ENCODE peak calls at places on chromosomes 11 and 22, in ten cellular contexts. One of them, this sample, is unnamed.
A peak's percentile ranks its signal among the peaks of the same experiment; 100 is the strongest.

GRCh38 chr11:24400059-24400665 is 96.7 kb upstream of the LUZP2 start:
- DNase-seq in stimulated activated CD4-positive, alpha-beta T cell treated with anti-CD3 and anti-CD28 coated beads, Interleukin-2, amount 100 ng/mL, for 48 hours: no peak
- DNase-seq in T-helper 2 cell: no peak
- DNase-seq in LoVo: no peak
- DNase-seq in NCI-H1092: no peak
- DNase-seq in Kasumi-1: no peak
- DNase-seq in NCI-H146: no peak
- DNase-seq in nucleus accumbens: no peak
- DNase-seq in COLO829: no peak
- DNase-seq in activated CD4-positive, alpha-beta T cell treated with anti-CD3 and anti-CD28 coated beads, Interleukin-2, amount 10 ng/mL, durations not matched to agents 7 days and 5 days: no peak
- DNase-seq in this sample: no peak

GRCh38 chr11:74849525-74850391 is 99.1 kb downstream of the XRRA1 start:
- DNase-seq in stimulated activated CD4-positive, alpha-beta T cell treated with anti-CD3 and anti-CD28 coated beads, Interleukin-2, amount 100 ng/mL, for 48 hours: no peak
- DNase-seq in T-helper 2 cell: no peak
- DNase-seq in LoVo: no peak
- DNase-seq in NCI-H1092: no peak
- DNase-seq in Kasumi-1: no peak
- DNase-seq in NCI-H146: peak; percentile 31
- DNase-seq in nucleus accumbens: no peak
- DNase-seq in COLO829: peak; percentile 81
- DNase-seq in activated CD4-positive, alpha-beta T cell treated with anti-CD3 and anti-CD28 coated beads, Interleukin-2, amount 10 ng/mL, durations not matched to agents 7 days and 5 days: no peak
- DNase-seq in this sample: no peak

GRCh38 chr11:132838621-132839020 is 693.7 kb downstream of the OPCML start:
- DNase-seq in stimulated activated CD4-positive, alpha-beta T cell treated with anti-CD3 and anti-CD28 coated beads, Interleukin-2, amount 100 ng/mL, for 48 hours: no peak
- DNase-seq in T-helper 2 cell: no peak
- DNase-seq in LoVo: no peak
- DNase-seq in NCI-H1092: no peak
- DNase-seq in Kasumi-1: no peak
- DNase-seq in NCI-H146: no peak
- DNase-seq in nucleus accumbens: no peak
- DNase-seq in COLO829: no peak
- DNase-seq in activated CD4-positive, alpha-beta T cell treated with anti-CD3 and anti-CD28 coated beads, Interleukin-2, amount 10 ng/mL, durations not matched to agents 7 days and 5 days: no peak
- DNase-seq in this sample: no peak

GRCh38 chr22:41124086-41124485 is 31.7 kb downstream of the EP300 start:
- DNase-seq in stimulated activated CD4-positive, alpha-beta T cell treated with anti-CD3 and anti-CD28 coated beads, Interleukin-2, amount 100 ng/mL, for 48 hours: no peak
- DNase-seq in T-helper 2 cell: no peak
- DNase-seq in LoVo: no peak
- DNase-seq in NCI-H1092: no peak
- DNase-seq in Kasumi-1: no peak
- DNase-seq in NCI-H146: no peak
- DNase-seq in nucleus accumbens: no peak
- DNase-seq in COLO829: no peak
- DNase-seq in activated CD4-positive, alpha-beta T cell treated with anti-CD3 and anti-CD28 coated beads, Interleukin-2, amount 10 ng/mL, durations not matched to agents 7 days and 5 days: no peak
- DNase-seq in this sample: no peak

GRCh38 chr11:94147433-94147845 is 18.8 kb downstream of the PANX1 start:
- DNase-seq in stimulated activated CD4-positive, alpha-beta T cell treated with anti-CD3 and anti-CD28 coated beads, Interleukin-2, amount 100 ng/mL, for 48 hours: no peak
- DNase-seq in T-helper 2 cell: peak; percentile 9
- DNase-seq in LoVo: no peak
- DNase-seq in NCI-H1092: no peak
- DNase-seq in Kasumi-1: no peak
- DNase-seq in NCI-H146: no peak
- DNase-seq in nucleus accumbens: no peak
- DNase-seq in COLO829: no peak
- DNase-seq in activated CD4-positive, alpha-beta T cell treated with anti-CD3 and anti-CD28 coated beads, Interleukin-2, amount 10 ng/mL, durations not matched to agents 7 days and 5 days: peak; percentile 15
- DNase-seq in this sample: no peak

GRCh38 chr11:102926946-102927623 is 28.4 kb downstream of the MMP13 start:
- DNase-seq in stimulated activated CD4-positive, alpha-beta T cell treated with anti-CD3 and anti-CD28 coated beads, Interleukin-2, amount 100 ng/mL, for 48 hours: no peak
- DNase-seq in T-helper 2 cell: no peak
- DNase-seq in LoVo: no peak
- DNase-seq in NCI-H1092: no peak
- DNase-seq in Kasumi-1: no peak
- DNase-seq in NCI-H146: no peak
- DNase-seq in nucleus accumbens: no peak
- DNase-seq in COLO829: no peak
- DNase-seq in activated CD4-positive, alpha-beta T cell treated with anti-CD3 and anti-CD28 coated beads, Interleukin-2, amount 10 ng/mL, durations not matched to agents 7 days and 5 days: no peak
- DNase-seq in this sample: no peak

GRCh38 chr11:102788334-102789035 is 8.1 kb upstream of the MMP10 start:
- DNase-seq in stimulated activated CD4-positive, alpha-beta T cell treated with anti-CD3 and anti-CD28 coated beads, Interleukin-2, amount 100 ng/mL, for 48 hours: no peak
- DNase-seq in T-helper 2 cell: no peak
- DNase-seq in LoVo: no peak
- DNase-seq in NCI-H1092: no peak
- DNase-seq in Kasumi-1: no peak
- DNase-seq in NCI-H146: no peak
- DNase-seq in nucleus accumbens: no peak
- DNase-seq in COLO829: no peak
- DNase-seq in activated CD4-positive, alpha-beta T cell treated with anti-CD3 and anti-CD28 coated beads, Interleukin-2, amount 10 ng/mL, durations not matched to agents 7 days and 5 days: no peak
- DNase-seq in this sample: no peak

GRCh38 chr11:134560566-134561347 is 148.7 kb upstream of the B3GAT1 start:
- DNase-seq in stimulated activated CD4-positive, alpha-beta T cell treated with anti-CD3 and anti-CD28 coated beads, Interleukin-2, amount 100 ng/mL, for 48 hours: no peak
- DNase-seq in T-helper 2 cell: no peak
- DNase-seq in LoVo: no peak
- DNase-seq in NCI-H1092: no peak
- DNase-seq in Kasumi-1: no peak
- DNase-seq in NCI-H146: no peak
- DNase-seq in nucleus accumbens: no peak
- DNase-seq in COLO829: no peak
- DNase-seq in activated CD4-positive, alpha-beta T cell treated with anti-CD3 and anti-CD28 coated beads, Interleukin-2, amount 10 ng/mL, durations not matched to agents 7 days and 5 days: no peak
- DNase-seq in this sample: no peak

GRCh38 chr11:12921580-12922157 is 87.4 kb upstream of the RASSF10 start:
- DNase-seq in stimulated activated CD4-positive, alpha-beta T cell treated with anti-CD3 and anti-CD28 coated beads, Interleukin-2, amount 100 ng/mL, for 48 hours: no peak
- DNase-seq in T-helper 2 cell: no peak
- DNase-seq in LoVo: no peak
- DNase-seq in NCI-H1092: no peak
- DNase-seq in Kasumi-1: no peak
- DNase-seq in NCI-H146: no peak
- DNase-seq in nucleus accumbens: no peak
- DNase-seq in COLO829: no peak
- DNase-seq in activated CD4-positive, alpha-beta T cell treated with anti-CD3 and anti-CD28 coated beads, Interleukin-2, amount 10 ng/mL, durations not matched to agents 7 days and 5 days: no peak
- DNase-seq in this sample: no peak

GRCh38 chr11:97454988-97455387 is 1065.2 kb downstream of the JRKL start:
- DNase-seq in stimulated activated CD4-positive, alpha-beta T cell treated with anti-CD3 and anti-CD28 coated beads, Interleukin-2, amount 100 ng/mL, for 48 hours: no peak
- DNase-seq in T-helper 2 cell: no peak
- DNase-seq in LoVo: peak; percentile 25
- DNase-seq in NCI-H1092: peak; percentile 27
- DNase-seq in Kasumi-1: peak; percentile 11
- DNase-seq in NCI-H146: peak; percentile 16
- DNase-seq in nucleus accumbens: no peak
- DNase-seq in COLO829: peak; percentile 11
- DNase-seq in activated CD4-positive, alpha-beta T cell treated with anti-CD3 and anti-CD28 coated beads, Interleukin-2, amount 10 ng/mL, durations not matched to agents 7 days and 5 days: no peak
- DNase-seq in this sample: no peak

GRCh38 chr22:31734512-31734911 is 15.4 kb downstream of the PRR14L start:
- DNase-seq in stimulated activated CD4-positive, alpha-beta T cell treated with anti-CD3 and anti-CD28 coated beads, Interleukin-2, amount 100 ng/mL, for 48 hours: no peak
- DNase-seq in T-helper 2 cell: no peak
- DNase-seq in LoVo: no peak
- DNase-seq in NCI-H1092: no peak
- DNase-seq in Kasumi-1: no peak
- DNase-seq in NCI-H146: no peak
- DNase-seq in nucleus accumbens: no peak
- DNase-seq in COLO829: no peak
- DNase-seq in activated CD4-positive, alpha-beta T cell treated with anti-CD3 and anti-CD28 coated beads, Interleukin-2, amount 10 ng/mL, durations not matched to agents 7 days and 5 days: no peak
- DNase-seq in this sample: no peak

GRCh38 chr11:45388472-45388871 is 102.3 kb upstream of the SYT13 start:
- DNase-seq in stimulated activated CD4-positive, alpha-beta T cell treated with anti-CD3 and anti-CD28 coated beads, Interleukin-2, amount 100 ng/mL, for 48 hours: no peak
- DNase-seq in T-helper 2 cell: no peak
- DNase-seq in LoVo: no peak
- DNase-seq in NCI-H1092: no peak
- DNase-seq in Kasumi-1: no peak
- DNase-seq in NCI-H146: no peak
- DNase-seq in nucleus accumbens: no peak
- DNase-seq in COLO829: no peak
- DNase-seq in activated CD4-positive, alpha-beta T cell treated with anti-CD3 and anti-CD28 coated beads, Interleukin-2, amount 10 ng/mL, durations not matched to agents 7 days and 5 days: no peak
- DNase-seq in this sample: no peak

GRCh38 chr11:46522682-46523281 is 71.0 kb downstream of the AMBRA1 start:
- DNase-seq in stimulated activated CD4-positive, alpha-beta T cell treated with anti-CD3 and anti-CD28 coated beads, Interleukin-2, amount 100 ng/mL, for 48 hours: no peak
- DNase-seq in T-helper 2 cell: no peak
- DNase-seq in LoVo: no peak
- DNase-seq in NCI-H1092: no peak
- DNase-seq in Kasumi-1: no peak
- DNase-seq in NCI-H146: no peak
- DNase-seq in nucleus accumbens: no peak
- DNase-seq in COLO829: no peak
- DNase-seq in activated CD4-positive, alpha-beta T cell treated with anti-CD3 and anti-CD28 coated beads, Interleukin-2, amount 10 ng/mL, durations not matched to agents 7 days and 5 days: no peak
- DNase-seq in this sample: no peak

GRCh38 chr11:64339754-64340408 is at the start of gene CCDC88B:
- DNase-seq in stimulated activated CD4-positive, alpha-beta T cell treated with anti-CD3 and anti-CD28 coated beads, Interleukin-2, amount 100 ng/mL, for 48 hours: peak; percentile 74
- DNase-seq in T-helper 2 cell: peak; percentile 92
- DNase-seq in LoVo: no peak
- DNase-seq in NCI-H1092: no peak
- DNase-seq in Kasumi-1: peak; percentile 68
- DNase-seq in NCI-H146: no peak
- DNase-seq in nucleus accumbens: no peak
- DNase-seq in COLO829: no peak
- DNase-seq in activated CD4-positive, alpha-beta T cell treated with anti-CD3 and anti-CD28 coated beads, Interleukin-2, amount 10 ng/mL, durations not matched to agents 7 days and 5 days: peak; percentile 91
- DNase-seq in this sample: no peak

GRCh38 chr11:1505480-1505879 is 18.9 kb upstream of the MOB2 start:
- DNase-seq in stimulated activated CD4-positive, alpha-beta T cell treated with anti-CD3 and anti-CD28 coated beads, Interleukin-2, amount 100 ng/mL, for 48 hours: no peak
- DNase-seq in T-helper 2 cell: no peak
- DNase-seq in LoVo: no peak
- DNase-seq in NCI-H1092: no peak
- DNase-seq in Kasumi-1: no peak
- DNase-seq in NCI-H146: no peak
- DNase-seq in nucleus accumbens: no peak
- DNase-seq in COLO829: no peak
- DNase-seq in activated CD4-positive, alpha-beta T cell treated with anti-CD3 and anti-CD28 coated beads, Interleukin-2, amount 10 ng/mL, durations not matched to agents 7 days and 5 days: no peak
- DNase-seq in this sample: no peak

GRCh38 chr11:96664108-96664507 is 274.3 kb downstream of the JRKL start:
- DNase-seq in stimulated activated CD4-positive, alpha-beta T cell treated with anti-CD3 and anti-CD28 coated beads, Interleukin-2, amount 100 ng/mL, for 48 hours: no peak
- DNase-seq in T-helper 2 cell: no peak
- DNase-seq in LoVo: no peak
- DNase-seq in NCI-H1092: no peak
- DNase-seq in Kasumi-1: no peak
- DNase-seq in NCI-H146: no peak
- DNase-seq in nucleus accumbens: no peak
- DNase-seq in COLO829: no peak
- DNase-seq in activated CD4-positive, alpha-beta T cell treated with anti-CD3 and anti-CD28 coated beads, Interleukin-2, amount 10 ng/mL, durations not matched to agents 7 days and 5 days: no peak
- DNase-seq in this sample: peak; percentile 2

GRCh38 chr11:114678125-114679036 is at the start of gene NXPE2:
- DNase-seq in stimulated activated CD4-positive, alpha-beta T cell treated with anti-CD3 and anti-CD28 coated beads, Interleukin-2, amount 100 ng/mL, for 48 hours: no peak
- DNase-seq in T-helper 2 cell: no peak
- DNase-seq in LoVo: peak; percentile 88
- DNase-seq in NCI-H1092: no peak
- DNase-seq in Kasumi-1: no peak
- DNase-seq in NCI-H146: no peak
- DNase-seq in nucleus accumbens: no peak
- DNase-seq in COLO829: no peak
- DNase-seq in activated CD4-positive, alpha-beta T cell treated with anti-CD3 and anti-CD28 coated beads, Interleukin-2, amount 10 ng/mL, durations not matched to agents 7 days and 5 days: no peak
- DNase-seq in this sample: no peak

GRCh38 chr11:59679347-59679746 is 10.5 kb upstream of the PATL1 start:
- DNase-seq in stimulated activated CD4-positive, alpha-beta T cell treated with anti-CD3 and anti-CD28 coated beads, Interleukin-2, amount 100 ng/mL, for 48 hours: no peak
- DNase-seq in T-helper 2 cell: no peak
- DNase-seq in LoVo: no peak
- DNase-seq in NCI-H1092: no peak
- DNase-seq in Kasumi-1: no peak
- DNase-seq in NCI-H146: no peak
- DNase-seq in nucleus accumbens: no peak
- DNase-seq in COLO829: no peak
- DNase-seq in activated CD4-positive, alpha-beta T cell treated with anti-CD3 and anti-CD28 coated beads, Interleukin-2, amount 10 ng/mL, durations not matched to agents 7 days and 5 days: no peak
- DNase-seq in this sample: no peak

GRCh38 chr11:61473370-61474025 is 35.1 kb upstream of the LRRC10B start:
- DNase-seq in stimulated activated CD4-positive, alpha-beta T cell treated with anti-CD3 and anti-CD28 coated beads, Interleukin-2, amount 100 ng/mL, for 48 hours: no peak
- DNase-seq in T-helper 2 cell: no peak
- DNase-seq in LoVo: no peak
- DNase-seq in NCI-H1092: no peak
- DNase-seq in Kasumi-1: no peak
- DNase-seq in NCI-H146: no peak
- DNase-seq in nucleus accumbens: no peak
- DNase-seq in COLO829: no peak
- DNase-seq in activated CD4-positive, alpha-beta T cell treated with anti-CD3 and anti-CD28 coated beads, Interleukin-2, amount 10 ng/mL, durations not matched to agents 7 days and 5 days: no peak
- DNase-seq in this sample: no peak

GRCh38 chr22:35634015-35634414 is 14.2 kb upstream of the APOL6 start:
- DNase-seq in stimulated activated CD4-positive, alpha-beta T cell treated with anti-CD3 and anti-CD28 coated beads, Interleukin-2, amount 100 ng/mL, for 48 hours: no peak
- DNase-seq in T-helper 2 cell: no peak
- DNase-seq in LoVo: no peak
- DNase-seq in NCI-H1092: no peak
- DNase-seq in Kasumi-1: no peak
- DNase-seq in NCI-H146: no peak
- DNase-seq in nucleus accumbens: no peak
- DNase-seq in COLO829: no peak
- DNase-seq in activated CD4-positive, alpha-beta T cell treated with anti-CD3 and anti-CD28 coated beads, Interleukin-2, amount 10 ng/mL, durations not matched to agents 7 days and 5 days: no peak
- DNase-seq in this sample: no peak

GRCh38 chr11:47004595-47005033 is 68.1 kb downstream of the CSTPP1 start:
- DNase-seq in stimulated activated CD4-positive, alpha-beta T cell treated with anti-CD3 and anti-CD28 coated beads, Interleukin-2, amount 100 ng/mL, for 48 hours: no peak
- DNase-seq in T-helper 2 cell: no peak
- DNase-seq in LoVo: no peak
- DNase-seq in NCI-H1092: peak; percentile 44
- DNase-seq in Kasumi-1: peak; percentile 94
- DNase-seq in NCI-H146: peak; percentile 49
- DNase-seq in nucleus accumbens: peak; percentile 68
- DNase-seq in COLO829: peak; percentile 31
- DNase-seq in activated CD4-positive, alpha-beta T cell treated with anti-CD3 and anti-CD28 coated beads, Interleukin-2, amount 10 ng/mL, durations not matched to agents 7 days and 5 days: no peak
- DNase-seq in this sample: no peak

GRCh38 chr11:5922749-5923426 is 19.2 kb upstream of the OR56A3 start:
- DNase-seq in stimulated activated CD4-positive, alpha-beta T cell treated with anti-CD3 and anti-CD28 coated beads, Interleukin-2, amount 100 ng/mL, for 48 hours: peak; percentile 3
- DNase-seq in T-helper 2 cell: no peak
- DNase-seq in LoVo: peak; percentile 8
- DNase-seq in NCI-H1092: no peak
- DNase-seq in Kasumi-1: no peak
- DNase-seq in NCI-H146: no peak
- DNase-seq in nucleus accumbens: no peak
- DNase-seq in COLO829: no peak
- DNase-seq in activated CD4-positive, alpha-beta T cell treated with anti-CD3 and anti-CD28 coated beads, Interleukin-2, amount 10 ng/mL, durations not matched to agents 7 days and 5 days: no peak
- DNase-seq in this sample: no peak

This sample was measured in DMS 273 treated with DMSO at 0.1 percent for 48 hours.